ENCODE peak calls at places on chromosomes 6 and 20, in ten cellular contexts. P is CD8-positive, alpha-beta T cell; H is CD4-positive, alpha-beta memory T cell; N is PC-3; M is GM23338; O is HepG2; Q is upper lobe of right lung; G is SK-N-SH; V is right lobe of liver; J is mesendoderm. R is an unnamed sample.

GRCh38 chr6:12075067-12075563 is 63.0 kb downstream of the HIVEP1 start:
- DNase-seq in P (no peak), H (peak; percentile 5), N (peak; percentile 10), M (peak; percentile 10), O (peak; percentile 9), Q (no peak), G (no peak), V (no peak), J (no peak), R (no peak)

GRCh38 chr6:154888896-154889295 is 106.2 kb upstream of the TIAM2 start:
- DNase-seq in P (no peak), H (no peak), N (no peak), M (no peak), O (no peak), Q (no peak), G (no peak), V (no peak), J (no peak), R (no peak)

GRCh38 chr6:92864966-92865555 is 554.3 kb downstream of the EPHA7 start:
- DNase-seq in P (no peak), H (no peak), N (peak; percentile 41), M (no peak), O (no peak), Q (no peak), G (no peak), V (no peak), J (no peak), R (no peak)

GRCh38 chr6:42095776-42096541 is 45.6 kb downstream of the TAF8 start:
- DNase-seq in P (no peak), H (no peak), N (no peak), M (peak; percentile 54), O (peak; percentile 74), Q (no peak), G (no peak), V (no peak), J (peak; percentile 50), R (no peak)

GRCh38 chr6:169427856-169428255 is 174.2 kb upstream of the THBS2 start:
- DNase-seq in P (no peak), H (no peak), N (no peak), M (peak; percentile 30), O (no peak), Q (no peak), G (no peak), V (no peak), J (peak; percentile 71), R (no peak)

GRCh38 chr6:25253371-25253770 is 25.8 kb upstream of the CARMIL1 start:
- DNase-seq in P (no peak), H (no peak), N (peak; percentile 66), M (no peak), O (no peak), Q (no peak), G (no peak), V (no peak), J (no peak), R (peak; percentile 29)

GRCh38 chr20:3766832-3767433 is 620 bp downstream of the ADISSP start:
- DNase-seq in P (no peak), H (no peak), N (peak; percentile 36), M (peak; percentile 43), O (no peak), Q (no peak), G (no peak), V (peak; percentile 38), J (no peak), R (peak; percentile 20)

GRCh38 chr20:59770851-59771250 is 162.6 kb downstream of the SYCP2 start:
- DNase-seq in P (no peak), H (no peak), N (no peak), M (no peak), O (no peak), Q (no peak), G (no peak), V (no peak), J (no peak), R (no peak)

GRCh38 chr20:21048841-21049273 is 57.3 kb downstream of the LINC00237 start:
- DNase-seq in P (peak; percentile 63), H (peak; percentile 13), N (peak; percentile 72), M (peak; percentile 88), O (peak; percentile 55), Q (peak; percentile 66), G (peak; percentile 45), V (peak; percentile 52), J (peak; percentile 74), R (peak; percentile 46)

GRCh38 chr6:43773050-43773956 is 3.3 kb downstream of the VEGFA start:
- DNase-seq in P (peak; percentile 55), H (peak; percentile 34), N (peak; percentile 76), M (peak; percentile 80), O (peak; percentile 64), Q (peak; percentile 84), G (peak; percentile 71), V (peak; percentile 68), J (peak; percentile 79), R (peak; percentile 82)

GRCh38 chr6:140438346-140438735 is 1063.9 kb upstream of the CITED2 start:
- DNase-seq in P (no peak), H (no peak), N (no peak), M (no peak), O (no peak), Q (no peak), G (no peak), V (no peak), J (no peak), R (no peak)

GRCh38 chr20:739736-740135 is 28.6 kb downstream of the SLC52A3 start:
- DNase-seq in P (no peak), H (no peak), N (no peak), M (no peak), O (no peak), Q (no peak), G (no peak), V (no peak), J (no peak), R (no peak)

GRCh38 chr6:41824571-41825569 is 37.4 kb downstream of the TOMM6 start:
- DNase-seq in P (no peak), H (no peak), N (peak; percentile 89), M (no peak), O (no peak), Q (no peak), G (no peak), V (no peak), J (no peak), R (peak; percentile 19)

GRCh38 chr20:41150664-41151063 is 13.3 kb downstream of the PLCG1 start:
- DNase-seq in P (no peak), H (peak; percentile 33), N (no peak), M (no peak), O (no peak), Q (no peak), G (no peak), V (no peak), J (peak; percentile 42), R (no peak)

GRCh38 chr20:32240220-32240619 is 32.5 kb downstream of the POFUT1 start:
- DNase-seq in P (no peak), H (no peak), N (peak; percentile 8), M (peak; percentile 49), O (no peak), Q (no peak), G (peak; percentile 43), V (no peak), J (peak; percentile 20), R (no peak)

GRCh38 chr6:15299430-15300131 is 53.7 kb downstream of the JARID2 start:
- DNase-seq in P (peak; percentile 70), H (no peak), N (peak; percentile 34), M (no peak), O (peak; percentile 60), Q (no peak), G (no peak), V (peak; percentile 52), J (no peak), R (peak; percentile 58)

GRCh38 chr6:320351-321157 is 28.3 kb downstream of the DUSP22 start:
- DNase-seq in P (no peak), H (no peak), N (no peak), M (no peak), O (no peak), Q (peak; percentile 59), G (no peak), V (no peak), J (no peak), R (no peak)
- H3K27me3 ChIP-seq in P (no peaks in the 10 kb centered on the region), H (no peaks in the 10 kb centered on the region), N (no peaks in the 10 kb centered on the region), M (no peaks in the 10 kb centered on the region), O (no peaks in the 10 kb centered on the region), Q (no peaks in the 10 kb centered on the region), G (peaks cover 23% of the 10 kb centered on the region), V (no peaks in the 10 kb centered on the region), J (no peaks in the 10 kb centered on the region), R (no peaks in the 10 kb centered on the region)

GRCh38 chr6:2900821-2901644 is 2.1 kb downstream of the SERPINB9 start:
- DNase-seq in P (no peak), H (peak; percentile 22), N (no peak), M (no peak), O (no peak), Q (no peak), G (no peak), V (no peak), J (peak; percentile 23), R (no peak)
- H3K4me3 ChIP-seq in P (peak overlapping the region; percentile 90), H (peak overlapping the region; percentile 42), N (no peak overlapping the region), M (peak overlapping the region; percentile 35), O (no peak overlapping the region), Q (peak overlapping the region; percentile 75), G (no peak overlapping the region), V (no peak overlapping the region), J (peak overlapping the region; percentile 21), R (peak overlapping the region; percentile 18)

GRCh38 chr6:40020166-40020565 is 85.9 kb upstream of the MOCS1 start:
- DNase-seq in P (no peak), H (no peak), N (no peak), M (no peak), O (no peak), Q (no peak), G (no peak), V (no peak), J (peak; percentile 68), R (no peak)

GRCh38 chr6:40011844-40012243 is 77.6 kb upstream of the MOCS1 start:
- DNase-seq in P (no peak), H (no peak), N (no peak), M (peak; percentile 33), O (no peak), Q (no peak), G (no peak), V (no peak), J (peak; percentile 43), R (no peak)

GRCh38 chr6:40015530-40015929 is 81.3 kb upstream of the MOCS1 start:
- DNase-seq in P (no peak), H (no peak), N (no peak), M (no peak), O (no peak), Q (no peak), G (no peak), V (no peak), J (no peak), R (no peak)
- H3K27me3 ChIP-seq in P (no peaks in the 10 kb centered on the region), H (no peaks in the 10 kb centered on the region), N (no peaks in the 10 kb centered on the region), M (no peaks in the 10 kb centered on the region), O (no peaks in the 10 kb centered on the region), Q (no peaks in the 10 kb centered on the region), G (no peaks in the 10 kb centered on the region), V (no peaks in the 10 kb centered on the region), J (no peaks in the 10 kb centered on the region), R (no peaks in the 10 kb centered on the region)

DNA sequence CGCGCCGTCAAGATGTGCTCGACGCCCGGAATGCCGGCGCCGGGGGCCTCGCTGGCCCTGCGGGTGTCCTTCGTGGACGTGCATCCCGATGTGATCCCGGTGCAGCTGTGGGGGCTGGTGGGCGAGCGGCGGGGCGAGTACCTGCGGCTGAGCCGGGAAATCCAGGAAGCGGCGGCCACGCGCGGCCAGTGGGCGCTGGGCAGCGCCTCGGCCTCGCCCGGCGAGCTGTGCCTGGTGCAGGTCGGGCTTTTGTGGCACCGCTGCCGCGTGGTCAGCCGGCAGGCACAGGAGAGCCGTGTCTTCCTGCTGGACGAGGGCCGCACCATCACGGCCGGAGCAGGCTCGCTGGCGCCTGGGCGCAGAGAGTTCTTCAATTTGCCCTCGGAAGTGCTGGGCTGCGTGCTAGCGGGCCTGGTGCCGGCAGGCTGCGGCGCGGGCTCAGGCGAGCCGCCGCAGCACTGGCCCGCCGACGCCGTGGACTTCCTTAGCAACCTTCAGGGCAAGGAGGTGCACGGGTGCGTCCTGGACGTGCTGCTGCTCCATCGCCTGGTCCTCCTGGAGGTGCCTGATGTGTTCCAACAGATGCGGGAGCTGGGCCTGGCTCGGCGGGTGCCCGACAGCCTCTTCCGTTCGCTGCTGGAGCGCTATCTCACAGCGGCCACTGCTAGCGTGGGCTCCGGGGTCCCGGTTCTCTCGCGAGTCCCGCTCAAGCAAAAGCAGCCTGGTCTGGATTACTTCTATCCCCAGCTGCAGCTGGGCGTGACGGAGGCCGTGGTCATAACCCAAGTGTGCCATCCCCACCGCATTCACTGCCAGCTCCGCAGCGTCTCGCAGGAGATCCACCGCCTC is 656 bp downstream of the TDRD6 start:
- DNase-seq in P (no peak), H (no peak), N (no peak), M (peak; percentile 18), O (no peak), Q (peak; percentile 55), G (peak; percentile 19), V (no peak), J (no peak), R (no peak)
- H3K4me3 ChIP-seq in P (no peak overlapping the region), H (no peak overlapping the region), N (no peak overlapping the region), M (no peak overlapping the region), O (no peak overlapping the region), Q (no peak overlapping the region), G (no peak overlapping the region), V (no peak overlapping the region), J (no peak overlapping the region), R (no peak overlapping the region)

R was measured in small intestine.